ENCODE peak calls at places on chromosomes 5 and 9, in eight cellular contexts. L is heart right ventricle, O is mucosa of descending colon, C is neural progenitor cell, P is sigmoid colon, U is GM23338, K is stomach, Q is astrocyte. X is an unnamed sample.

GRCh38 chr5:55104036-55104767 is 1.8 kb downstream of the GZMA start:
- DNase-seq in U (peak; percentile 17), Q (no peak), C (peak; percentile 57), P (no peak), K (no peak), O (no peak), L (no peak), X (no peak)

GRCh38 chr5:153498516-153498915 is 8.0 kb downstream of the GRIA1 start:
- DNase-seq in O (no peak), K (no peak), Q (no peak), L (no peak), C (no peak), U (no peak), P (no peak), X (no peak)

GRCh38 chr5:98934581-98934980 is 5.8 kb upstream of the CHD1 start:
- DNase-seq in P (no peak), O (no peak), Q (peak; percentile 44), U (no peak), L (no peak), K (no peak), C (no peak), X (no peak)

GRCh38 chr5:32916648-32917047 is 205.5 kb downstream of the NPR3 start:
- DNase-seq in P (no peak), C (peak; percentile 50), U (peak; percentile 73), O (no peak), L (no peak), K (no peak), Q (peak; percentile 13), X (no peak)

GRCh38 chr5:100755435-100755834 is 147.6 kb downstream of the ST8SIA4 start:
- DNase-seq in Q (no peak), U (no peak), K (no peak), P (no peak), L (no peak), O (no peak), C (no peak), X (no peak)

GRCh38 chr5:167754501-167754941 is 536.9 kb upstream of the WWC1 start:
- DNase-seq in O (no peak), L (no peak), P (no peak), U (peak; percentile 5), C (no peak), Q (peak; percentile 81), K (no peak), X (no peak)

GRCh38 chr9:132586830-132587483 is 4.6 kb downstream of the BARHL1 start:
- DNase-seq in C (peak; percentile 60), P (no peak), L (no peak), O (no peak), U (peak; percentile 60), Q (no peak), K (no peak), X (no peak)

GRCh38 chr9:107827304-107827703 is 337.7 kb upstream of the KLF4 start:
- DNase-seq in C (no peak), P (no peak), Q (no peak), U (no peak), K (no peak), O (no peak), L (no peak), X (no peak)

GRCh38 chr5:54643679-54644078 is 126.1 kb downstream of the SNX18 start:
- DNase-seq in O (no peak), C (no peak), U (no peak), P (no peak), L (no peak), Q (peak; percentile 84), K (no peak), X (peak; percentile 85)

GRCh38 chr9:30673132-30673531 is 1711.3 kb upstream of the ACO1 start:
- DNase-seq in C (no peak), L (no peak), U (no peak), K (no peak), P (no peak), Q (peak; percentile 0), O (no peak), X (no peak)

GRCh38 chr9:95008151-95008771 is 281.8 kb downstream of the AOPEP start:
- DNase-seq in Q (no peak), P (no peak), C (no peak), U (no peak), L (no peak), O (no peak), K (no peak), X (no peak)
- H3K4me1 ChIP-seq in Q (peaks cover 31% of the 10 kb centered on the region), P (peaks cover 54% of the 10 kb centered on the region), C (peaks cover 11% of the 10 kb centered on the region), U (peaks cover 8% of the 10 kb centered on the region), L (peaks cover 74% of the 10 kb centered on the region), O (no peaks in the 10 kb centered on the region), K (peaks cover 20% of the 10 kb centered on the region), X (peaks cover 60% of the 10 kb centered on the region)

DNA sequence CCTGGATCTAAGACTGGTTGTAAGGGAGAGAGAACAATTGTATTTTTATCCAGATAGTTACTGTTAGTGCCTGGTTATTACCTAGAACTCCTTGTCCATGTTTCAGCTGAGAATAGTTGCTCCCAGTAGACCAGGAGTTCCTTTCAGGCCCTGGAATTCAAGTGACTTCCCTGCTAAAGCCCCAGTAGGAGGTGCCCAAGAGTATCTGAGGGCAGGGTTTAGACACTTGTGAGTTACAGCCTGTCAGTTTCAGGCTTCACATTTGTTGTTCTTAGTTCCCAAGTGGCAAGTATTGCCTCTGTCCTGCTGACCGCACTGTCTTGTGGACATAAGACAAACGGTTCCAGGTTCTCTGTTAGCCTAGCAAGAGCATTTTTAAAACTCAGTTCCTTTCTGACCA is 743.9 kb upstream of the SEMA6A start:
- DNase-seq in K (no peak), L (no peak), C (peak; percentile 40), U (peak; percentile 81), O (no peak), P (no peak), Q (no peak), X (no peak)
- TF ChIP-seq CTCF in K (no peak), L (no peak), C (peak; percentile 51), U (peak; percentile 76), O (no peak), P (no peak), Q (no peak), X (no peak)

DNA sequence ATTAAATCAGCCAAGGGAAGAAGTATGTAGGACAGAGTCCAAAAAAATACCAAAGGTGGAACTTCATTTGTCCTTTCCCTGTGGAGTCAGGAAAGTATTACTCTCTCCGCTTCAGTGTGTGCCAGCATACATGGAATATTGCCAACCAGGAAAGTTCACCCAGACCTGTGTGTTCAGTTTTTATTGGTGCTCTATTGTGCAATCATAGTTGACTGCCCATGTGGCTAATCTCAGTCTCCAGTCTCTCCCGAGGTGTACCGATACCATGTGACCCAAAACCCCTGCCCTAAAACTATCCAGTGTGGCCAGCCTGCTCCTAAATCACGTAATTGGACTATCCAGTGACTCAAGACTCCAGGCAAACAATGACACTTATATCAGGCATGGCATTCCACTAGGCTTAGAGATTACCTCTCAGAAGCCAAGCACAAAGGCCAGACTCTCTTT is 38.8 kb downstream of the NFX1 start:
- DNase-seq in K (peak; percentile 82), L (no peak), U (no peak), O (no peak), C (no peak), P (peak; percentile 91), Q (peak; percentile 95), X (peak; percentile 91)
- H3K4me1 ChIP-seq in K (peaks cover 6% of the 10 kb centered on the region), L (peaks cover 13% of the 10 kb centered on the region), U (no peaks in the 10 kb centered on the region), O (peaks cover 27% of the 10 kb centered on the region), C (no peaks in the 10 kb centered on the region), P (peaks cover 29% of the 10 kb centered on the region), Q (peaks cover 28% of the 10 kb centered on the region), X (peaks cover 19% of the 10 kb centered on the region)

GRCh38 chr5:156475831-156476551 is 149.0 kb downstream of the SGCD start:
- DNase-seq in U (peak; percentile 29), Q (peak; percentile 92), L (no peak), K (no peak), P (peak; percentile 84), C (peak; percentile 49), O (no peak), X (no peak)
- TF ChIP-seq CTCF in U (peak; percentile 1), Q (no peak), L (peak; percentile 21), K (no peak), P (no peak), C (no peak), O (no peak), X (no peak)

DNA sequence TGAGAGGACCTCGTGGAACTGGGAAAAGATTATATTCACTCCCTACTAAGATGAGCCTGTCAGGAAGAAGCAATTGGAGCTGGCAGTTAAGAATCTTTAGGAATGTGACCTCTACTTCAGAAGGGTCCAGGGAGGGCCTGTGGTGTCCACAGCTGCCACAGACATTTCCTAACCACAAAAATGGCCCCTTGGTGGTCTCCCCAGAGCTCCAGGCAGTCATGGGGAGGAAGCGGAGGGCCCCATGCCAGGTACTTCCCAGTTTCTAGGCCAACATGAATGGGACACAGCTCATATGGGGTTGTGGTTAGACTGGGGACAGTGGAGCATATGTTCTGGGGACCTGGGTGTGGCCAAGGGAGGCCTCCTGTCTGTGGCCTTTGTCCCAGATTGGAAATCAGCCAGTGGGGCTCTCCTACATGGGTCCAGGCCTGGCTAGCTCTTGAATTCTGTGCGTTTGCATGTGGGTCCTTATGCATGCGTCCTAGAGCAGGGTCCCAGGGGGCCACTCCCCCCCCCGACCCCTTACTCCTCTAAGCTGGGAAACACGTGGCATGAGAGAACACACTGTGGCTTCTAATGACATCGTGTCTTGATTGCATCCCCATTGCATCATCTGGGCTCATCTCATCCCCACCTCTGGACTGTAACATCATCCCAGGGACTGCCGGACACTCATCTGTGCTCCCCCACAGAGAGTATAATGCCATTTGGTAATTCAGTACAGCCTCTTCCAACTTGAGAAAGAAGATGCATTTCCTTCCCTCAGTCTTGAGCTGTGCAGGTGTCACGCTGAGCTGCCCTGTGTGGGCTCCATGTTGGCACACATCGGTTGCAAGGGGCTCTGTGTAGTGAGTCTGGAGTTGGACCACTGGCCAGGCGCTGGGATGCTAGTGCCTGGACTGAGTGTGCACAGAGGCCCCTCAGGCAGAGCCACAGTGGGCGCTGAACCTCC is 31.3 kb downstream of the IRF1 start:
- DNase-seq in K (peak; percentile 49), Q (peak; percentile 85), P (peak; percentile 60), C (no peak), L (no peak), U (no peak), O (peak; percentile 67), X (peak; percentile 7)
- H3K4me1 ChIP-seq in K (peaks cover 76% of the 10 kb centered on the region), Q (peaks cover 44% of the 10 kb centered on the region), P (peaks cover 72% of the 10 kb centered on the region), C (peaks cover 11% of the 10 kb centered on the region), L (peaks cover 91% of the 10 kb centered on the region), U (peaks cover 23% of the 10 kb centered on the region), O (peaks cover 68% of the 10 kb centered on the region), X (peaks cover 41% of the 10 kb centered on the region)

DNA sequence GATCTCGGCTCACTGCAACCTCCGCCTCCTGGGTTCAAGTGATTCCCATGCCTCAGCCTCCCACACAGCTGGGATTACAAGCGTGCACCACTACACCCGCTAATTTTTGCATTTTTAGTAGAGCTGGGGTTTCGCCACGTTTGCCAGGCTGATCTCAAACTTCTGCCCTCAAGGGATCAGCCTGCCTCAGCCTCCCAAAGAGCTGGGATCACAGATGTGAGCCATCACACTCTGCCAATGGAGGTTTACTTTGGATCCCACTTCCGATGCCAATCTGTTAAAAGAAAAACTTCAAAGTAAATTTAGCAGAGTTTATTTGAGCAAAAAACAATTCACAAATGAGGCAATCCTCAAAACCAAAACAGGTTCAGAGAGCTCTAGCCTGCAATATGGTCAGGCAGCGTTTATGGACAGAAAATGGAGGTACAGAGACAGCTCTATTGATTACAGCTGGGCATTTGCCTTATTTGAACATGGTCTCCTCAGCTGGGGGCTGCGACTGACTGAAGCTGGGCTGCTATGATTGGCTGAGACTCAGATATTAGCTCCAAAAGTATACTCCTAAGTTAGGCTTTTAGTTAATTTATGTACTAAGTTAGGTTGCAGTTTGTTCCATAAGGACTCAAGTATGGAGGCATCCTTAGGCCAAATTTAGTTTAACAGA is 18.6 kb upstream of the UBTD2 start:
- DNase-seq in Q (no peak), U (no peak), K (no peak), O (no peak), C (no peak), L (no peak), P (no peak), X (no peak)
- TF ChIP-seq CTCF in Q (no peak), U (no peak), K (no peak), O (no peak), C (no peak), L (no peak), P (no peak), X (no peak)